ENCODE peak calls at places on chromosomes 12 and 14, in five cellular contexts. One of them, this sample, is unnamed. For H3K27me3, the result is how much of the 10 kb centered on the place peaks cover.

GRCh38 chr12:114767906-114768697 is 84.1 kb upstream of the TBX3 start:
- DNase-seq in ascending aorta: no peak
- DNase-seq in fibroblast of lung: no peak
- DNase-seq in adrenal gland: peak
- DNase-seq in endodermal cell: no peak
- DNase-seq in this sample: no peak

GRCh38 chr12:1801285-1801975 is 18.9 kb upstream of the LRTM2 start:
- DNase-seq in fibroblast of lung: peak
- DNase-seq in adrenal gland: peak
- DNase-seq in endodermal cell: peak
- DNase-seq in ascending aorta: peak
- DNase-seq in this sample: no peak

GRCh38 chr12:113097716-113098427 is 37.7 kb downstream of the RASAL1 start:
- DNase-seq in endodermal cell: peak
- DNase-seq in adrenal gland: peak
- DNase-seq in fibroblast of lung: peak
- DNase-seq in ascending aorta: peak
- DNase-seq in this sample: peak

GRCh38 chr14:105146181-105146975 is 22.2 kb downstream of the JAG2 start:
- DNase-seq in fibroblast of lung: no peak
- DNase-seq in endodermal cell: peak
- DNase-seq in ascending aorta: no peak
- DNase-seq in adrenal gland: no peak
- DNase-seq in this sample: no peak

GRCh38 chr12:12266389-12266872 is 413 bp downstream of the LRP6 start:
- DNase-seq in endodermal cell: no peak
- DNase-seq in adrenal gland: no peak
- DNase-seq in fibroblast of lung: no peak
- DNase-seq in ascending aorta: peak
- DNase-seq in this sample: no peak

GRCh38 chr14:77099425-77100167 is 1.5 kb downstream of the CIPC start:
- DNase-seq in ascending aorta: no peak
- DNase-seq in adrenal gland: no peak
- DNase-seq in fibroblast of lung: peak
- DNase-seq in endodermal cell: no peak
- DNase-seq in this sample: no peak

GRCh38 chr12:5097786-5098185 is 54.1 kb downstream of the KCNA5 start:
- DNase-seq in ascending aorta: no peak
- DNase-seq in fibroblast of lung: no peak
- DNase-seq in endodermal cell: no peak
- DNase-seq in adrenal gland: no peak
- DNase-seq in this sample: no peak

GRCh38 chr12:5451251-5451650 is 19.3 kb downstream of the NTF3 start:
- DNase-seq in fibroblast of lung: no peak
- DNase-seq in adrenal gland: no peak
- DNase-seq in endodermal cell: no peak
- DNase-seq in ascending aorta: no peak
- DNase-seq in this sample: no peak

GRCh38 chr14:34199585-34199984 is 248.7 kb upstream of the EGLN3 start:
- DNase-seq in ascending aorta: no peak
- DNase-seq in fibroblast of lung: peak
- DNase-seq in adrenal gland: no peak
- DNase-seq in endodermal cell: no peak
- DNase-seq in this sample: no peak

GRCh38 chr12:19044430-19044829 is 85.1 kb upstream of the PLEKHA5 start:
- DNase-seq in ascending aorta: no peak
- DNase-seq in adrenal gland: no peak
- DNase-seq in endodermal cell: no peak
- DNase-seq in fibroblast of lung: no peak
- DNase-seq in this sample: no peak

GRCh38 chr12:19039515-19039914 is 90.0 kb upstream of the PLEKHA5 start:
- DNase-seq in ascending aorta: no peak
- DNase-seq in endodermal cell: no peak
- DNase-seq in fibroblast of lung: no peak
- DNase-seq in adrenal gland: no peak
- DNase-seq in this sample: no peak

GRCh38 chr12:19045421-19045820 is 84.1 kb upstream of the PLEKHA5 start:
- DNase-seq in fibroblast of lung: peak
- DNase-seq in ascending aorta: no peak
- DNase-seq in adrenal gland: no peak
- DNase-seq in endodermal cell: no peak
- DNase-seq in this sample: no peak

GRCh38 chr12:19044877-19045276 is 84.7 kb upstream of the PLEKHA5 start:
- DNase-seq in adrenal gland: no peak
- DNase-seq in endodermal cell: no peak
- DNase-seq in fibroblast of lung: no peak
- DNase-seq in ascending aorta: no peak
- DNase-seq in this sample: no peak

GRCh38 chr12:19042196-19042595 is 87.3 kb upstream of the PLEKHA5 start:
- DNase-seq in adrenal gland: no peak
- DNase-seq in endodermal cell: no peak
- DNase-seq in ascending aorta: no peak
- DNase-seq in fibroblast of lung: no peak
- DNase-seq in this sample: no peak
- H3K27ac ChIP-seq in adrenal gland: no peak
- H3K27ac ChIP-seq in endodermal cell: no peak
- H3K27ac ChIP-seq in ascending aorta: no peak
- H3K27ac ChIP-seq in fibroblast of lung: no peak
- H3K27ac ChIP-seq in this sample: no peak

DNA sequence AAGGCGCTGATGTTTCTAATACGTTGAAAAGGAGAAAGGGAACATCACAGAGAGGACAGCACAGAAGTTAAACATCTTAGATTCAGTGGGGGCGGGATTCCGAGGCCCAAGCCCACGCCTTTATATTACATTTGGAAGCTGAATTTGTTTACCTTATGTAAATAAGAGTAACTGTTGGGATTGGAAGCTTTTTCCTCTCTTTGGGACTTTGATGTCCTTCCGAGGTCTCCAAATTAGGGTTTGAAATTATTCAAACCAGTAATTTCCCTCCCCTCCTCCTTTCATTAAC is 6.4 kb downstream of the FOXA1 start:
- DNase-seq in fibroblast of lung: no peak
- DNase-seq in endodermal cell: no peak
- DNase-seq in ascending aorta: no peak
- DNase-seq in adrenal gland: no peak
- DNase-seq in this sample: no peak
- H3K27me3 ChIP-seq in fibroblast of lung: half or more
- H3K27me3 ChIP-seq in endodermal cell: half or more
- H3K27me3 ChIP-seq in ascending aorta: half or more
- H3K27me3 ChIP-seq in adrenal gland: half or more
- H3K27me3 ChIP-seq in this sample: under half

GRCh38 chr12:124433147-124433874 is 134.1 kb downstream of the NCOR2 start:
- DNase-seq in fibroblast of lung: no peak
- DNase-seq in endodermal cell: no peak
- DNase-seq in adrenal gland: peak
- DNase-seq in ascending aorta: peak
- DNase-seq in this sample: no peak

GRCh38 chr12:124434951-124435805 is 132.2 kb downstream of the NCOR2 start:
- DNase-seq in ascending aorta: no peak
- DNase-seq in fibroblast of lung: no peak
- DNase-seq in endodermal cell: peak
- DNase-seq in adrenal gland: no peak
- DNase-seq in this sample: no peak

GRCh38 chr12:124434364-124434763 is 133.0 kb downstream of the NCOR2 start:
- DNase-seq in fibroblast of lung: no peak
- DNase-seq in ascending aorta: no peak
- DNase-seq in endodermal cell: peak
- DNase-seq in adrenal gland: no peak
- DNase-seq in this sample: no peak

GRCh38 chr12:124432376-124432775 is 135.0 kb downstream of the NCOR2 start:
- DNase-seq in endodermal cell: no peak
- DNase-seq in fibroblast of lung: no peak
- DNase-seq in ascending aorta: no peak
- DNase-seq in adrenal gland: peak
- DNase-seq in this sample: peak

DNA sequence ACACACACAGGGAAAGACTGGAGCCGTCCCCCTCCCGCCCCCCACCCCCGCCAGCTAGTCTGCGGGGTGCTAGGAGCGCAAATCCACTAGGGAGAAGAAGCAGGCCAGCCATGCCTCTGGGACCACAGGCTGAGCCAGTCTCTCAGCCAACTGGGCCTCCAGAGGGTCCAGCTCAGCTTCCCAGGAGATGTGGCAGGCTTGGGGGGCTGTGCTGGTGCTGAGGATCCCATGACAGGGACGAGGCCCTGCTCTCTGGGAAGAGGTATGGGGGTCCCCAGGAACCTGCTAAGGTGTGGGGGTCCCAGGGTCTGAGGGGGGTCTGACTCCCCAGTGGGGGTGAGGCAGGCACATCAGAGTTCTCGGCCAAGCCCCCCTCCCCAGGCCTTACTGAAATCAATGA is 133.5 kb downstream of the NCOR2 start:
- DNase-seq in fibroblast of lung: no peak
- DNase-seq in adrenal gland: no peak
- DNase-seq in endodermal cell: peak
- DNase-seq in ascending aorta: no peak
- DNase-seq in this sample: no peak
- H3K27ac ChIP-seq in fibroblast of lung: no peak
- H3K27ac ChIP-seq in adrenal gland: no peak
- H3K27ac ChIP-seq in endodermal cell: peak
- H3K27ac ChIP-seq in ascending aorta: peak
- H3K27ac ChIP-seq in this sample: no peak

DNA sequence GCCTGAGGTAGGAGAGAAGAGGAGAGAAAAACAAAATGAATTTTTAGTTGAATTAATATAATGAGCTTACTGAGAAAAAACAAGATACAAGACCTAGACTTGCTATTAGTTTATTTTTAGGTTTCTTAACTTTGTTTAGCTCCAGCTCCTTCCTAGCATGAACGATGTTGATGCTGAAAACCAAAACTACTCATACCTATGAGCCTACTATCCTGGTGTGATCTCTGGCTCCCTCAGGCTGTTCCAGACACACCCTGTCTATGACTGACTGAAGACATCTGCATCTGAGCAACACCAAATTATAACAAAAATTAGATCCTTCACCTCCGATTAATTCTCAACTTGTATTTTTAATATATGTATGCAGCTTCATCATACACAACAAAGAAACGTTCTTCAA is 190.4 kb downstream of the SLC5A8 start:
- DNase-seq in ascending aorta: no peak
- DNase-seq in adrenal gland: no peak
- DNase-seq in endodermal cell: no peak
- DNase-seq in fibroblast of lung: no peak
- DNase-seq in this sample: no peak
- H3K27me3 ChIP-seq in ascending aorta: under half
- H3K27me3 ChIP-seq in adrenal gland: under half
- H3K27me3 ChIP-seq in endodermal cell: under half
- H3K27me3 ChIP-seq in fibroblast of lung: under half
- H3K27me3 ChIP-seq in this sample: under half

DNA sequence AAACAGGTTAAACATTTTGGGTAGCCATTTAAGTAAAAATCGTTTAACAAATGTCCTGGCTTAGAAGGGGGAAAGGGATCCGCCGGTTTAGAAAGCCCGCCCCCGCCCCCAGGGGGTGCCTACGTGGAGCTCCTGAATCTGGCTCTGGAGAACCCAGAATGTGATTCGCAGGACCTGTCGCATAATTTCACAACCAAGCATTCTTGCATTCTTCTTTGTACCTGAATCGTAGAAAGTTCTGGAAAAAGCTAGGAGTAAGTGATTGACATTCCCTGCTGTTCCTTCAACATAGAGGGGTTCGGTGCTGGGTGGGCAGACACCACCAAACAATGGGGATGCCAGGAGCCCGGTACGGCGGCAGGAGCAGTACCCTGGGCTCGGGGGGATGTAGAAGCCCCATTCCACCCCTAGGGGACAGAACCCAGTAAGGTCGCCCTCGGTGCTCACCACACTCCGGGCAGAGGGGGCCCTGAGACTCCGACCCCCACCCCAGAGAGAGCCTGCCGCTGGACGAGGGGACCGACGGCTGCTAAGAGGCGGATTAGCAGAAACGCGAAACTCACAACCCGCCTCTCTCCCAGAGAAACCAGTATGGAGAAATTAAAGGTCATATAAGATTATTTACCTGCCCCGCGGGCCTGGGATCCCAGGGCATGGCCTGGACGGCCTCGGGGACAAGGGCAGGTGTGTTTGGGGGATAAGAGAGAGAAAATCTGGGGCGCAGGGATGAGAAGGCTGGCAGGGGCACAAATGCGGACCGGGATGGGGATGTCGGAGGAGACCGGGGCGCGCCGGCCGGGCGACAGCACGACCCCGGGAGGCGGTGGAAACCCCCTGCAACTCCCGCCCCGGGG is 547 bp downstream of the CSRP2 start:
- DNase-seq in endodermal cell: peak
- DNase-seq in fibroblast of lung: peak
- DNase-seq in adrenal gland: peak
- DNase-seq in ascending aorta: peak
- DNase-seq in this sample: peak
- H3K27ac ChIP-seq in endodermal cell: peak
- H3K27ac ChIP-seq in fibroblast of lung: peak
- H3K27ac ChIP-seq in adrenal gland: no peak
- H3K27ac ChIP-seq in ascending aorta: peak
- H3K27ac ChIP-seq in this sample: peak

GRCh38 chr12:109625749-109626377 is 52.3 kb downstream of the MVK start:
- DNase-seq in adrenal gland: no peak
- DNase-seq in ascending aorta: no peak
- DNase-seq in fibroblast of lung: no peak
- DNase-seq in endodermal cell: no peak
- DNase-seq in this sample: no peak
- H3K27me3 ChIP-seq in adrenal gland: under half
- H3K27me3 ChIP-seq in ascending aorta: under half
- H3K27me3 ChIP-seq in fibroblast of lung: under half
- H3K27me3 ChIP-seq in endodermal cell: under half
- H3K27me3 ChIP-seq in this sample: under half

DNA sequence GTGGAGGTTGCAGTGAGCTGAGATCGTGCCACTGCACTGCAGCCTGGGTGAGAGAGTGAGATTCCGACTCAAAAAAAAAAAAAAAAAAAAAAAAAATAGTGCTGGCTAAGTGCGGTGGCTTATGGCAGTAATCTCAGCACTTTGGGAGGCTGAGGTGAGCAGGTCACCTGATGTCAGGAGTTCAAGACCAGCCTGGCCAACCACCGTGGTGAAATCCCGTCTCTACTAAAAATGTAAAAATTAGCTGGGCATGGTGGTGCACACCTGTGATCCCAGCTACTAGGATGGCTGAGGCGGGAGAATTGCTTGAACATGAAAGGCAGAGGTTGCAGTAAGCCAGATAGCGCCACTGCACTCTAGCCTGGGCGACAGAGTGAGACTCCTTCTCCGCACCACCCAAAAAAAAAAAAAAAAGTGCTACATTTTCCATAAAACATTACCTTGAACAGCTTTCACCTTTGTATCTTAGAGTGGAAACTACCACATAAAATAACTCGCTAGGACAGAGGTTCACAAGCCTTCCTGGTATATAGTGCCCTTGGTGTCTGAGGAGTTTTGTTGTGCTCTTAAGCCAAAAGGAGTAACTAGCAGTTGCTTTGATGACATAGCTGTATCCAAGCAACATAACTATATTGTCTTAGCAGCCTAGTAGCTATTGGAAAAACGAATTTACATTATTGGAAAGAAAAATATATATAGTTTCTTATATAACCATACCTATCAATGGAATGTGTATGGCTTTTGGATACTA is 11.1 kb downstream of the PTGES3 start:
- DNase-seq in fibroblast of lung: no peak
- DNase-seq in ascending aorta: no peak
- DNase-seq in adrenal gland: peak
- DNase-seq in endodermal cell: peak
- DNase-seq in this sample: no peak
- H3K27ac ChIP-seq in fibroblast of lung: no peak
- H3K27ac ChIP-seq in ascending aorta: no peak
- H3K27ac ChIP-seq in adrenal gland: no peak
- H3K27ac ChIP-seq in endodermal cell: no peak
- H3K27ac ChIP-seq in this sample: no peak

This sample was measured in body of pancreas.